ENCODE peak calls at places on chromosomes 4 and X, in five cellular contexts. Y is activated CD8-positive, alpha-beta memory T cell treated with anti-CD3 and anti-CD28 coated beads for 48 hours; W is hypothalamus; C is GM04504; E is thoracic aorta. N is an unnamed sample.

GRCh38 chrX:108439961-108440696 is 491 bp downstream of the COL4A5 start:
- DNase-seq in Y (no peak), W (peak; percentile 0), C (peak; percentile 2), E (no peak), N (no peak)

GRCh38 chr4:27068151-27068862 is 207.7 kb downstream of the STIM2 start:
- DNase-seq in Y (no peak), W (no peak), C (no peak), E (no peak), N (no peak)

GRCh38 chrX:46791927-46792825 is 33.3 kb upstream of the SLC9A7 start:
- DNase-seq in Y (no peak), W (no peak), C (peak; percentile 77), E (no peak), N (peak; percentile 81)

GRCh38 chr4:59960143-59960542 is 1240.0 kb upstream of the ADGRL3 start:
- DNase-seq in Y (no peak), W (no peak), C (no peak), E (no peak), N (no peak)

GRCh38 chr4:100208459-100208858 is 18.2 kb upstream of the DDIT4L start:
- DNase-seq in Y (no peak), W (no peak), C (no peak), E (no peak), N (no peak)

GRCh38 chr4:73068496-73069337 is 799 bp downstream of the COX18 start:
- DNase-seq in Y (no peak), W (no peak), C (peak; percentile 3), E (no peak), N (no peak)

GRCh38 chr4:13496605-13497004 is 12.5 kb upstream of the RAB28 start:
- DNase-seq in Y (no peak), W (no peak), C (no peak), E (no peak), N (no peak)

GRCh38 chr4:8129785-8130184 is 28.8 kb downstream of the ABLIM2 start:
- DNase-seq in Y (no peak), W (no peak), C (no peak), E (no peak), N (no peak)

GRCh38 chr4:143599827-143600226 is 86.3 kb downstream of the SMARCA5 start:
- DNase-seq in Y (no peak), W (no peak), C (no peak), E (no peak), N (no peak)

GRCh38 chr4:52868138-52868537 is 6.0 kb downstream of the RASL11B start:
- DNase-seq in Y (no peak), W (no peak), C (no peak), E (no peak), N (no peak)

GRCh38 chr4:142408003-142408441 is 438.1 kb downstream of the INPP4B start:
- DNase-seq in Y (no peak), W (no peak), C (peak; percentile 50), E (no peak), N (peak; percentile 79)

GRCh38 chr4:16187455-16187854 is 38.8 kb downstream of the TAPT1 start:
- DNase-seq in Y (no peak), W (no peak), C (no peak), E (no peak), N (no peak)

GRCh38 chr4:182894681-182895275 is 22.4 kb downstream of the DCTD start:
- DNase-seq in Y (no peak), W (no peak), C (no peak), E (no peak), N (no peak)

GRCh38 chr4:141711211-141711610 is 74.8 kb downstream of the IL15 start:
- DNase-seq in Y (no peak), W (no peak), C (no peak), E (no peak), N (peak; percentile 17)

GRCh38 chr4:4430492-4431195 is 43.7 kb downstream of the NSG1 start:
- DNase-seq in Y (no peak), W (peak; percentile 10), C (peak; percentile 75), E (no peak), N (peak; percentile 65)

GRCh38 chr4:3136454-3136853 is 62.0 kb downstream of the HTT start:
- DNase-seq in Y (no peak), W (no peak), C (no peak), E (no peak), N (no peak)

GRCh38 chr4:189117426-189117825 is 823.2 kb upstream of the FRG1 start:
- DNase-seq in Y (no peak), W (no peak), C (peak; percentile 0), E (no peak), N (no peak)

GRCh38 chr4:70724463-70724862 is 2.7 kb downstream of the RUFY3 start:
- DNase-seq in Y (no peak), W (no peak), C (no peak), E (no peak), N (no peak)

GRCh38 chr4:58514299-58514698 is 1404.1 kb upstream of the IGFBP7 start:
- DNase-seq in Y (no peak), W (no peak), C (no peak), E (no peak), N (no peak)

GRCh38 chrX:13029831-13030771 is 14.3 kb downstream of the FAM9C start:
- DNase-seq in Y (no peak), W (no peak), C (no peak), E (no peak), N (no peak)

GRCh38 chr4:40622913-40623312 is 6.8 kb downstream of the RBM47 start:
- DNase-seq in Y (no peak), W (no peak), C (no peak), E (no peak), N (no peak)

GRCh38 chrX:155259752-155260151 is 4.5 kb downstream of the RAB39B start:
- DNase-seq in Y (no peak), W (no peak), C (no peak), E (no peak), N (no peak)

GRCh38 chr4:27005512-27006246 is 145.0 kb downstream of the STIM2 start:
- DNase-seq in Y (no peak), W (no peak), C (peak; percentile 27), E (no peak), N (peak; percentile 16)

GRCh38 chr4:153154010-153154975 is 50.0 kb upstream of the TRIM2 start:
- DNase-seq in Y (no peak), W (no peak), C (no peak), E (no peak), N (no peak)

GRCh38 chr4:28146191-28146590 is 1285.5 kb downstream of the STIM2 start:
- DNase-seq in Y (no peak), W (no peak), C (no peak), E (no peak), N (no peak)

GRCh38 chr4:153451931-153452660 is 14.1 kb upstream of the TMEM131L start:
- DNase-seq in Y (no peak), W (no peak), C (no peak), E (no peak), N (no peak)

GRCh38 chr4:53494851-53495250 is 96.4 kb downstream of the LNX1 start:
- DNase-seq in Y (no peak), W (no peak), C (no peak), E (no peak), N (peak; percentile 72)

GRCh38 chrX:70454441-70455365 is 10.1 kb downstream of the DLG3 start:
- DNase-seq in Y (peak; percentile 34), W (no peak), C (no peak), E (no peak), N (no peak)

GRCh38 chr4:146522862-146523205 is 1.1 kb upstream of the SLC10A7 start:
- DNase-seq in Y (peak; percentile 6), W (no peak), C (no peak), E (no peak), N (no peak)

GRCh38 chrX:33195698-33196097 is 15.7 kb downstream of the DMD start:
- DNase-seq in Y (no peak), W (no peak), C (no peak), E (no peak), N (no peak)

GRCh38 chrX:74492720-74493201 is 71.5 kb downstream of the SLC16A2 start:
- DNase-seq in Y (peak; percentile 1), W (no peak), C (no peak), E (no peak), N (no peak)

GRCh38 chr4:38673109-38673978 is 9.3 kb downstream of the KLF3 start:
- DNase-seq in Y (no peak), W (no peak), C (no peak), E (no peak), N (no peak)